ENCODE peak calls at places on chromosomes 12 and 14, in eight cellular contexts. One of them, this sample, is unnamed. For H3K9me3, the result is how much of the 10 kb centered on the place peaks cover.

GRCh38 chr14:92540472-92541048 is 27.0 kb downstream of the RIN3 start:
- DNase-seq in OCI-LY7: no peak
- DNase-seq in endodermal cell: no peak
- DNase-seq in HCT116: peak
- DNase-seq in heart left ventricle: peak
- DNase-seq in CD4-positive, CD25-positive, alpha-beta regulatory T cell: no peak
- DNase-seq in fibroblast of lung: peak
- DNase-seq in gastrocnemius medialis: peak
- DNase-seq in this sample: no peak

GRCh38 chr12:6873094-6874006 is at the start of gene SPSB2:
- DNase-seq in OCI-LY7: peak
- DNase-seq in endodermal cell: peak
- DNase-seq in HCT116: peak
- DNase-seq in heart left ventricle: peak
- DNase-seq in CD4-positive, CD25-positive, alpha-beta regulatory T cell: peak
- DNase-seq in fibroblast of lung: peak
- DNase-seq in gastrocnemius medialis: peak
- DNase-seq in this sample: peak

GRCh38 chr12:105706321-105706972 is 376.0 kb downstream of the C12orf75 start:
- DNase-seq in OCI-LY7: no peak
- DNase-seq in endodermal cell: peak
- DNase-seq in HCT116: no peak
- DNase-seq in heart left ventricle: no peak
- DNase-seq in CD4-positive, CD25-positive, alpha-beta regulatory T cell: no peak
- DNase-seq in fibroblast of lung: peak
- DNase-seq in gastrocnemius medialis: peak
- DNase-seq in this sample: no peak

GRCh38 chr14:64910847-64911495 is 3.3 kb upstream of the CHURC1 start:
- DNase-seq in OCI-LY7: peak
- DNase-seq in endodermal cell: peak
- DNase-seq in HCT116: peak
- DNase-seq in heart left ventricle: no peak
- DNase-seq in CD4-positive, CD25-positive, alpha-beta regulatory T cell: no peak
- DNase-seq in fibroblast of lung: peak
- DNase-seq in gastrocnemius medialis: no peak
- DNase-seq in this sample: no peak

GRCh38 chr14:77457115-77457521 is 283 bp downstream of the VIPAS39 start:
- DNase-seq in OCI-LY7: no peak
- DNase-seq in endodermal cell: no peak
- DNase-seq in HCT116: no peak
- DNase-seq in heart left ventricle: no peak
- DNase-seq in CD4-positive, CD25-positive, alpha-beta regulatory T cell: no peak
- DNase-seq in fibroblast of lung: no peak
- DNase-seq in gastrocnemius medialis: no peak
- DNase-seq in this sample: no peak

GRCh38 chr12:31037921-31038320 is 35.7 kb upstream of the DDX11 start:
- DNase-seq in OCI-LY7: no peak
- DNase-seq in endodermal cell: no peak
- DNase-seq in HCT116: no peak
- DNase-seq in heart left ventricle: no peak
- DNase-seq in CD4-positive, CD25-positive, alpha-beta regulatory T cell: no peak
- DNase-seq in fibroblast of lung: no peak
- DNase-seq in gastrocnemius medialis: no peak
- DNase-seq in this sample: no peak

GRCh38 chr12:109291531-109292341 is 17.3 kb downstream of the FOXN4 start:
- DNase-seq in OCI-LY7: no peak
- DNase-seq in endodermal cell: peak
- DNase-seq in HCT116: no peak
- DNase-seq in heart left ventricle: peak
- DNase-seq in CD4-positive, CD25-positive, alpha-beta regulatory T cell: no peak
- DNase-seq in fibroblast of lung: peak
- DNase-seq in gastrocnemius medialis: no peak
- DNase-seq in this sample: no peak

GRCh38 chr12:88570103-88570502 is 10.2 kb downstream of the KITLG start:
- DNase-seq in OCI-LY7: no peak
- DNase-seq in endodermal cell: peak
- DNase-seq in HCT116: no peak
- DNase-seq in heart left ventricle: no peak
- DNase-seq in CD4-positive, CD25-positive, alpha-beta regulatory T cell: no peak
- DNase-seq in fibroblast of lung: peak
- DNase-seq in gastrocnemius medialis: no peak
- DNase-seq in this sample: no peak

GRCh38 chr12:49261726-49262125 is 3.2 kb upstream of the TUBA1C start:
- DNase-seq in OCI-LY7: no peak
- DNase-seq in endodermal cell: no peak
- DNase-seq in HCT116: no peak
- DNase-seq in heart left ventricle: no peak
- DNase-seq in CD4-positive, CD25-positive, alpha-beta regulatory T cell: no peak
- DNase-seq in fibroblast of lung: no peak
- DNase-seq in gastrocnemius medialis: no peak
- DNase-seq in this sample: no peak

GRCh38 chr12:50022903-50023302 is 2.4 kb downstream of the RACGAP1 start:
- DNase-seq in OCI-LY7: no peak
- DNase-seq in endodermal cell: no peak
- DNase-seq in HCT116: no peak
- DNase-seq in heart left ventricle: no peak
- DNase-seq in CD4-positive, CD25-positive, alpha-beta regulatory T cell: no peak
- DNase-seq in fibroblast of lung: no peak
- DNase-seq in gastrocnemius medialis: no peak
- DNase-seq in this sample: no peak

GRCh38 chr12:11807453-11807852 is 158.0 kb downstream of the ETV6 start:
- DNase-seq in OCI-LY7: peak
- DNase-seq in endodermal cell: no peak
- DNase-seq in HCT116: no peak
- DNase-seq in heart left ventricle: no peak
- DNase-seq in CD4-positive, CD25-positive, alpha-beta regulatory T cell: no peak
- DNase-seq in fibroblast of lung: no peak
- DNase-seq in gastrocnemius medialis: no peak
- DNase-seq in this sample: no peak

GRCh38 chr12:121050725-121051124 is 11.7 kb upstream of the OASL start:
- DNase-seq in OCI-LY7: no peak
- DNase-seq in endodermal cell: peak
- DNase-seq in HCT116: no peak
- DNase-seq in heart left ventricle: no peak
- DNase-seq in CD4-positive, CD25-positive, alpha-beta regulatory T cell: no peak
- DNase-seq in fibroblast of lung: peak
- DNase-seq in gastrocnemius medialis: no peak
- DNase-seq in this sample: no peak

GRCh38 chr14:94775875-94776217 is 5.9 kb upstream of the GSC start:
- DNase-seq in OCI-LY7: no peak
- DNase-seq in endodermal cell: no peak
- DNase-seq in HCT116: no peak
- DNase-seq in heart left ventricle: no peak
- DNase-seq in CD4-positive, CD25-positive, alpha-beta regulatory T cell: no peak
- DNase-seq in fibroblast of lung: no peak
- DNase-seq in gastrocnemius medialis: no peak
- DNase-seq in this sample: no peak

GRCh38 chr14:78403278-78403815 is 233.2 kb downstream of the NRXN3 start:
- DNase-seq in OCI-LY7: no peak
- DNase-seq in endodermal cell: peak
- DNase-seq in HCT116: no peak
- DNase-seq in heart left ventricle: no peak
- DNase-seq in CD4-positive, CD25-positive, alpha-beta regulatory T cell: no peak
- DNase-seq in fibroblast of lung: no peak
- DNase-seq in gastrocnemius medialis: no peak
- DNase-seq in this sample: no peak

GRCh38 chr14:79285263-79285662 is 926.0 kb downstream of the DIO2 start:
- DNase-seq in OCI-LY7: no peak
- DNase-seq in endodermal cell: no peak
- DNase-seq in HCT116: no peak
- DNase-seq in heart left ventricle: no peak
- DNase-seq in CD4-positive, CD25-positive, alpha-beta regulatory T cell: no peak
- DNase-seq in fibroblast of lung: no peak
- DNase-seq in gastrocnemius medialis: no peak
- DNase-seq in this sample: no peak

GRCh38 chr14:104435147-104436046 is 144.2 kb upstream of the C14orf180 start:
- DNase-seq in OCI-LY7: no peak
- DNase-seq in endodermal cell: no peak
- DNase-seq in HCT116: no peak
- DNase-seq in heart left ventricle: no peak
- DNase-seq in CD4-positive, CD25-positive, alpha-beta regulatory T cell: no peak
- DNase-seq in fibroblast of lung: no peak
- DNase-seq in gastrocnemius medialis: no peak
- DNase-seq in this sample: no peak

GRCh38 chr14:104432611-104433231 is 146.8 kb upstream of the C14orf180 start:
- DNase-seq in OCI-LY7: no peak
- DNase-seq in endodermal cell: peak
- DNase-seq in HCT116: no peak
- DNase-seq in heart left ventricle: no peak
- DNase-seq in CD4-positive, CD25-positive, alpha-beta regulatory T cell: no peak
- DNase-seq in fibroblast of lung: no peak
- DNase-seq in gastrocnemius medialis: no peak
- DNase-seq in this sample: no peak

GRCh38 chr14:104431929-104432541 is 147.5 kb upstream of the C14orf180 start:
- DNase-seq in OCI-LY7: no peak
- DNase-seq in endodermal cell: peak
- DNase-seq in HCT116: no peak
- DNase-seq in heart left ventricle: no peak
- DNase-seq in CD4-positive, CD25-positive, alpha-beta regulatory T cell: no peak
- DNase-seq in fibroblast of lung: no peak
- DNase-seq in gastrocnemius medialis: no peak
- DNase-seq in this sample: no peak

GRCh38 chr14:104434214-104435076 is 145.1 kb upstream of the C14orf180 start:
- DNase-seq in OCI-LY7: no peak
- DNase-seq in endodermal cell: peak
- DNase-seq in HCT116: no peak
- DNase-seq in heart left ventricle: no peak
- DNase-seq in CD4-positive, CD25-positive, alpha-beta regulatory T cell: no peak
- DNase-seq in fibroblast of lung: no peak
- DNase-seq in gastrocnemius medialis: no peak
- DNase-seq in this sample: no peak

GRCh38 chr14:104433401-104434213 is 146.0 kb upstream of the C14orf180 start:
- DNase-seq in OCI-LY7: no peak
- DNase-seq in endodermal cell: peak
- DNase-seq in HCT116: no peak
- DNase-seq in heart left ventricle: no peak
- DNase-seq in CD4-positive, CD25-positive, alpha-beta regulatory T cell: no peak
- DNase-seq in fibroblast of lung: no peak
- DNase-seq in gastrocnemius medialis: no peak
- DNase-seq in this sample: peak
- H3K9me3 ChIP-seq in OCI-LY7: under half
- H3K9me3 ChIP-seq in endodermal cell: under half
- H3K9me3 ChIP-seq in HCT116: under half
- H3K9me3 ChIP-seq in heart left ventricle: under half
- H3K9me3 ChIP-seq in CD4-positive, CD25-positive, alpha-beta regulatory T cell: under half
- H3K9me3 ChIP-seq in fibroblast of lung: under half
- H3K9me3 ChIP-seq in gastrocnemius medialis: under half
- H3K9me3 ChIP-seq in this sample: under half

GRCh38 chr12:14694145-14694544 is 2.3 kb downstream of the GUCY2C start:
- DNase-seq in OCI-LY7: no peak
- DNase-seq in endodermal cell: no peak
- DNase-seq in HCT116: no peak
- DNase-seq in heart left ventricle: no peak
- DNase-seq in CD4-positive, CD25-positive, alpha-beta regulatory T cell: no peak
- DNase-seq in fibroblast of lung: no peak
- DNase-seq in gastrocnemius medialis: no peak
- DNase-seq in this sample: no peak

GRCh38 chr12:14693116-14693515 is 3.3 kb downstream of the GUCY2C start:
- DNase-seq in OCI-LY7: no peak
- DNase-seq in endodermal cell: no peak
- DNase-seq in HCT116: no peak
- DNase-seq in heart left ventricle: no peak
- DNase-seq in CD4-positive, CD25-positive, alpha-beta regulatory T cell: no peak
- DNase-seq in fibroblast of lung: no peak
- DNase-seq in gastrocnemius medialis: no peak
- DNase-seq in this sample: no peak

GRCh38 chr12:14695685-14696084 is 714 bp downstream of the GUCY2C start:
- DNase-seq in OCI-LY7: no peak
- DNase-seq in endodermal cell: no peak
- DNase-seq in HCT116: no peak
- DNase-seq in heart left ventricle: no peak
- DNase-seq in CD4-positive, CD25-positive, alpha-beta regulatory T cell: no peak
- DNase-seq in fibroblast of lung: no peak
- DNase-seq in gastrocnemius medialis: no peak
- DNase-seq in this sample: no peak

GRCh38 chr12:14698555-14698954 is 2.2 kb upstream of the GUCY2C start:
- DNase-seq in OCI-LY7: no peak
- DNase-seq in endodermal cell: no peak
- DNase-seq in HCT116: no peak
- DNase-seq in heart left ventricle: no peak
- DNase-seq in CD4-positive, CD25-positive, alpha-beta regulatory T cell: no peak
- DNase-seq in fibroblast of lung: no peak
- DNase-seq in gastrocnemius medialis: no peak
- DNase-seq in this sample: no peak

DNA sequence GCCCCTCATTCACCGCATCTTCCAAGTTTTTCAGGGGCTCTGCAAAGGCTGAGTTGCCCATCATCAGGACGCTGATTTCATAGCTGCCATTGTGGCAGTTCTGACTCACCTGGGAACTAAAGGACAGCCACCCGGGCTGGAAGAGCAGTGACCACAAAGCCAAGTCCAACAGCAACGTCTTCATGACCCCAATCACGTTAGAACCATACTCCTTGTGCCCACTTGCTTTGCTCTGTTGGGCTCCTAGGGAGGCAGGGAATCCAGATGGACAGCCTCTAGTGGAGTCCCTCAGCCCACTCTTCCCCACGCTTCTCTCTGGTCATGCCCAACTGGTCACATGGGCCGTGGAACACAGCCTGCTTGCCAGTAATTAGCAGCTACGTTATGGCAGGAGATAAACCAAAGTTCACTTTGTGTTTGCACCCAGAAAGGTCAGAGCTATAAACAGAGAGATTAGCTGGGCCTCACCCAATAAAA is at the start of gene GUCY2C:
- DNase-seq in OCI-LY7: no peak
- DNase-seq in endodermal cell: no peak
- DNase-seq in HCT116: no peak
- DNase-seq in heart left ventricle: no peak
- DNase-seq in CD4-positive, CD25-positive, alpha-beta regulatory T cell: no peak
- DNase-seq in fibroblast of lung: no peak
- DNase-seq in gastrocnemius medialis: no peak
- DNase-seq in this sample: no peak
- H3K9me3 ChIP-seq in OCI-LY7: under half
- H3K9me3 ChIP-seq in endodermal cell: under half
- H3K9me3 ChIP-seq in HCT116: under half
- H3K9me3 ChIP-seq in heart left ventricle: under half
- H3K9me3 ChIP-seq in CD4-positive, CD25-positive, alpha-beta regulatory T cell: under half
- H3K9me3 ChIP-seq in fibroblast of lung: under half
- H3K9me3 ChIP-seq in gastrocnemius medialis: under half
- H3K9me3 ChIP-seq in this sample: under half

DNA sequence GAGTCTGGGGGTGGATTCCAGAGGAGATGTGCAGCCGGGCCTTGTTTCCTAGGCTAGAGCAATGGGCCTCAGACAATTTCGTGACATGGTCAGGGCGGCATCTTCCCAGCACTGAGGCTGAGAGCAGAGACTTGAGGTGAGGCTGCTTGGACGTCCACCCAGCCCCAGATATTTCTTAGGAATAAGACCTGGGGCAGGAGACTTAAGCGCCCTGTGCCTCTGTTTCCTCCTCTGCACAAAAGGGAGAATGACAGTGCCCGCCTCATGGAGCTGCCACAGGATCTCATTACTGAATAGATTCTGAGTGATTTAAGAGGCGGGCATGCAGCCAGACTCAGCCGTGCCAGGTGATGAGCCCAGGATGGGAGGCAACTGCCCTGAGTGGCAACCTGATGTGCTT is 297.9 kb upstream of the SFSWAP start:
- DNase-seq in OCI-LY7: no peak
- DNase-seq in endodermal cell: no peak
- DNase-seq in HCT116: no peak
- DNase-seq in heart left ventricle: no peak
- DNase-seq in CD4-positive, CD25-positive, alpha-beta regulatory T cell: no peak
- DNase-seq in fibroblast of lung: no peak
- DNase-seq in gastrocnemius medialis: no peak
- DNase-seq in this sample: no peak
- H3K9me3 ChIP-seq in OCI-LY7: under half
- H3K9me3 ChIP-seq in endodermal cell: under half
- H3K9me3 ChIP-seq in HCT116: under half
- H3K9me3 ChIP-seq in heart left ventricle: under half
- H3K9me3 ChIP-seq in CD4-positive, CD25-positive, alpha-beta regulatory T cell: under half
- H3K9me3 ChIP-seq in fibroblast of lung: under half
- H3K9me3 ChIP-seq in gastrocnemius medialis: under half
- H3K9me3 ChIP-seq in this sample: under half

GRCh38 chr12:133174901-133175300 is 6.4 kb upstream of the ZNF268 start:
- DNase-seq in OCI-LY7: no peak
- DNase-seq in endodermal cell: no peak
- DNase-seq in HCT116: no peak
- DNase-seq in heart left ventricle: no peak
- DNase-seq in CD4-positive, CD25-positive, alpha-beta regulatory T cell: no peak
- DNase-seq in fibroblast of lung: no peak
- DNase-seq in gastrocnemius medialis: no peak
- DNase-seq in this sample: no peak
- H3K9me3 ChIP-seq in OCI-LY7: under half
- H3K9me3 ChIP-seq in endodermal cell: half or more
- H3K9me3 ChIP-seq in HCT116: under half
- H3K9me3 ChIP-seq in heart left ventricle: under half
- H3K9me3 ChIP-seq in CD4-positive, CD25-positive, alpha-beta regulatory T cell: half or more
- H3K9me3 ChIP-seq in fibroblast of lung: under half
- H3K9me3 ChIP-seq in gastrocnemius medialis: under half
- H3K9me3 ChIP-seq in this sample: under half